ENCODE peak calls at places on chromosomes 2 and 18, in five cellular contexts. One of them, this sample, is unnamed.

GRCh38 chr18:61334491-61334850 is 1.2 kb downstream of the CDH20 start:
- DNase-seq in astrocyte: no peak
- DNase-seq in mammary epithelial cell: no peak
- DNase-seq in esophagus squamous epithelium: no peak
- DNase-seq in fibroblast of lung: peak; percentile 3
- DNase-seq in this sample: no peak

GRCh38 chr2:109226128-109226527 is 97.1 kb downstream of the SH3RF3 start:
- DNase-seq in esophagus squamous epithelium: no peak
- DNase-seq in astrocyte: no peak
- DNase-seq in mammary epithelial cell: no peak
- DNase-seq in fibroblast of lung: peak; percentile 54
- DNase-seq in this sample: no peak

GRCh38 chr2:95514728-95515127 is 30.2 kb upstream of the TRIM43B start:
- DNase-seq in mammary epithelial cell: no peak
- DNase-seq in astrocyte: no peak
- DNase-seq in esophagus squamous epithelium: no peak
- DNase-seq in fibroblast of lung: no peak
- DNase-seq in this sample: no peak

GRCh38 chr2:96952016-96952750 is 34.2 kb downstream of the FAM178B start:
- DNase-seq in esophagus squamous epithelium: no peak
- DNase-seq in mammary epithelial cell: no peak
- DNase-seq in astrocyte: no peak
- DNase-seq in fibroblast of lung: no peak
- DNase-seq in this sample: no peak

GRCh38 chr2:141611981-141612380 is 518.8 kb downstream of the LRP1B start:
- DNase-seq in esophagus squamous epithelium: no peak
- DNase-seq in astrocyte: peak; percentile 43
- DNase-seq in fibroblast of lung: peak; percentile 48
- DNase-seq in mammary epithelial cell: peak; percentile 33
- DNase-seq in this sample: no peak

GRCh38 chr2:232885264-232885961 is 15.3 kb downstream of the SNORC start:
- DNase-seq in esophagus squamous epithelium: no peak
- DNase-seq in mammary epithelial cell: no peak
- DNase-seq in astrocyte: no peak
- DNase-seq in fibroblast of lung: no peak
- DNase-seq in this sample: no peak

GRCh38 chr2:241860184-241861078 is 1.7 kb upstream of the PDCD1 start:
- DNase-seq in esophagus squamous epithelium: no peak
- DNase-seq in fibroblast of lung: no peak
- DNase-seq in mammary epithelial cell: no peak
- DNase-seq in astrocyte: no peak
- DNase-seq in this sample: no peak

GRCh38 chr2:110125292-110125691 is 9.7 kb upstream of the MALL start:
- DNase-seq in mammary epithelial cell: peak; percentile 36
- DNase-seq in astrocyte: peak; percentile 82
- DNase-seq in fibroblast of lung: no peak
- DNase-seq in esophagus squamous epithelium: no peak
- DNase-seq in this sample: no peak

GRCh38 chr2:159879061-159879604 is 81.1 kb upstream of the CD302 start:
- DNase-seq in esophagus squamous epithelium: no peak
- DNase-seq in fibroblast of lung: peak; percentile 73
- DNase-seq in mammary epithelial cell: peak; percentile 32
- DNase-seq in astrocyte: peak; percentile 66
- DNase-seq in this sample: no peak

GRCh38 chr2:123894167-123894566 is 130.9 kb upstream of the CNTNAP5 start:
- DNase-seq in fibroblast of lung: no peak
- DNase-seq in astrocyte: no peak
- DNase-seq in esophagus squamous epithelium: no peak
- DNase-seq in mammary epithelial cell: no peak
- DNase-seq in this sample: no peak

GRCh38 chr2:68031546-68032160 is 31.2 kb downstream of the C1D start:
- DNase-seq in mammary epithelial cell: peak; percentile 48
- DNase-seq in astrocyte: peak; percentile 35
- DNase-seq in fibroblast of lung: peak; percentile 78
- DNase-seq in esophagus squamous epithelium: no peak
- DNase-seq in this sample: peak; percentile 54

GRCh38 chr2:3313845-3314375 is 63.7 kb downstream of the EIPR1 start:
- DNase-seq in astrocyte: no peak
- DNase-seq in esophagus squamous epithelium: no peak
- DNase-seq in mammary epithelial cell: no peak
- DNase-seq in fibroblast of lung: peak; percentile 33
- DNase-seq in this sample: no peak

GRCh38 chr2:20542761-20543578 is 96.1 kb downstream of the RHOB start:
- DNase-seq in esophagus squamous epithelium: no peak
- DNase-seq in mammary epithelial cell: no peak
- DNase-seq in fibroblast of lung: peak; percentile 42
- DNase-seq in astrocyte: no peak
- DNase-seq in this sample: no peak

GRCh38 chr2:235614176-235614860 is 120.5 kb downstream of the AGAP1 start:
- DNase-seq in astrocyte: no peak
- DNase-seq in esophagus squamous epithelium: no peak
- DNase-seq in fibroblast of lung: no peak
- DNase-seq in mammary epithelial cell: no peak
- DNase-seq in this sample: no peak

GRCh38 chr2:149729575-149729974 is 142.0 kb upstream of the MMADHC start:
- DNase-seq in fibroblast of lung: no peak
- DNase-seq in mammary epithelial cell: no peak
- DNase-seq in astrocyte: no peak
- DNase-seq in esophagus squamous epithelium: no peak
- DNase-seq in this sample: no peak

GRCh38 chr2:216516730-216517350 is 18.2 kb downstream of the RPL37A start:
- DNase-seq in esophagus squamous epithelium: no peak
- DNase-seq in mammary epithelial cell: peak; percentile 37
- DNase-seq in fibroblast of lung: peak; percentile 75
- DNase-seq in astrocyte: peak; percentile 25
- DNase-seq in this sample: peak; percentile 25

GRCh38 chr2:130341562-130342019 is 1.1 kb upstream of the IMP4 start:
- DNase-seq in astrocyte: no peak
- DNase-seq in fibroblast of lung: no peak
- DNase-seq in mammary epithelial cell: no peak
- DNase-seq in esophagus squamous epithelium: no peak
- DNase-seq in this sample: peak; percentile 32

GRCh38 chr18:25321869-25322268 is 30.1 kb downstream of the ZNF521 start:
- DNase-seq in mammary epithelial cell: no peak
- DNase-seq in astrocyte: no peak
- DNase-seq in fibroblast of lung: no peak
- DNase-seq in esophagus squamous epithelium: no peak
- DNase-seq in this sample: no peak

GRCh38 chr2:105858868-105859693 is 114.4 kb downstream of the NCK2 start:
- DNase-seq in fibroblast of lung: no peak
- DNase-seq in mammary epithelial cell: no peak
- DNase-seq in esophagus squamous epithelium: no peak
- DNase-seq in astrocyte: no peak
- DNase-seq in this sample: no peak

GRCh38 chr2:105857076-105857740 is 112.5 kb downstream of the NCK2 start:
- DNase-seq in fibroblast of lung: no peak
- DNase-seq in esophagus squamous epithelium: no peak
- DNase-seq in astrocyte: no peak
- DNase-seq in mammary epithelial cell: peak; percentile 64
- DNase-seq in this sample: no peak

GRCh38 chr2:105854972-105855371 is 110.3 kb downstream of the NCK2 start:
- DNase-seq in esophagus squamous epithelium: no peak
- DNase-seq in mammary epithelial cell: no peak
- DNase-seq in astrocyte: no peak
- DNase-seq in fibroblast of lung: no peak
- DNase-seq in this sample: no peak

GRCh38 chr2:105859694-105859951 is 114.9 kb downstream of the NCK2 start:
- DNase-seq in fibroblast of lung: no peak
- DNase-seq in mammary epithelial cell: no peak
- DNase-seq in esophagus squamous epithelium: no peak
- DNase-seq in astrocyte: no peak
- DNase-seq in this sample: no peak

DNA sequence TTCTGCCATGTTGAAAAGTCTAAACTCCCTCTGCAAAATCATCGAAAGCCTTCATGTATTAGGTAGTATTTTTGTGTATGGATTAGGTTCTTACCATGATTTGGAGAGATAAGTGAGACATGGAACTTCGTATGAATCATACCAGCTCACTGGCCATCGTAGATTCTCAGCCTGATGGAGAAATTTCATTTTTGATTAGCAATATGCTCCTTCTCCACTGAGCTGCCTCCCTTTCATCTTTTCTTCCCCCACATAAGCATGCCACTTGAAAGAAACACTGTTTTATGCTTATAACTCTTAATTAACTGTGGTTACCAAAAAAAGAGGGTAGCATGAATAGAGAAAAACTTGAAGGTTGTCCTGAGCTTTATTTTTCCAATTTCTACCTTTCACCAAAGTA is 111.9 kb downstream of the NCK2 start:
- DNase-seq in esophagus squamous epithelium: no peak
- DNase-seq in astrocyte: no peak
- DNase-seq in fibroblast of lung: no peak
- DNase-seq in mammary epithelial cell: peak; percentile 52
- DNase-seq in this sample: no peak
- H3K4me3 ChIP-seq in esophagus squamous epithelium: peak overlapping the region; percentile 20
- H3K4me3 ChIP-seq in astrocyte: no peak overlapping the region
- H3K4me3 ChIP-seq in fibroblast of lung: peak overlapping the region; percentile 15
- H3K4me3 ChIP-seq in mammary epithelial cell: peak overlapping the region; percentile 56
- H3K4me3 ChIP-seq in this sample: no peak overlapping the region

GRCh38 chr18:79896746-79897145 is 54.7 kb downstream of the SLC66A2 start:
- DNase-seq in fibroblast of lung: no peak
- DNase-seq in astrocyte: no peak
- DNase-seq in mammary epithelial cell: no peak
- DNase-seq in esophagus squamous epithelium: no peak
- DNase-seq in this sample: no peak
- H3K9me3 ChIP-seq in fibroblast of lung: peaks cover 3% of the 10 kb centered on the region
- H3K9me3 ChIP-seq in astrocyte: peaks cover 43% of the 10 kb centered on the region
- H3K9me3 ChIP-seq in mammary epithelial cell: peaks cover 70% of the 10 kb centered on the region
- H3K9me3 ChIP-seq in esophagus squamous epithelium: peaks cover 92% of the 10 kb centered on the region
- H3K9me3 ChIP-seq in this sample: no peaks in the 10 kb centered on the region

DNA sequence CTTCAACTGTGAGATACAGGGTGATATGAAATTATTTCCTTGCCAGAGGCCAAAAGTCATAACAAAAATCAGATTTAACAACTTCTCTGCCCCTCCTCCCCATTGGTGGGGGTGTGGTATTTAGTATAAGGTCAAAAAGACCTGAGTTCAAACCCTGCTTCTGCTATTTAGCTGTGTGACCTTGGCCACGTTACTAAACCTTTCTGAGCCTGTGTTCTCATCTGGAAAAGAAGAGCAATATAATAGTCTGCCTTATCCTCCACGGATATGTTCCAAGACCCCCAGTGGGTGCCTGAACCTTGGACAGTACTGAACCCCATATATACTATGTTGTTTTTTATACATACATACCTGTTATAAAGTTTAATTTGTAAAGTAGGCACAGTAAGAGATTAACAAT is 3.7 kb downstream of the CDC42EP3 start:
- DNase-seq in mammary epithelial cell: no peak
- DNase-seq in fibroblast of lung: no peak
- DNase-seq in esophagus squamous epithelium: no peak
- DNase-seq in astrocyte: no peak
- DNase-seq in this sample: no peak
- H3K4me1 ChIP-seq in mammary epithelial cell: peaks cover 24% of the 10 kb centered on the region
- H3K4me1 ChIP-seq in fibroblast of lung: peaks cover 5% of the 10 kb centered on the region
- H3K4me1 ChIP-seq in esophagus squamous epithelium: no peaks in the 10 kb centered on the region
- H3K4me1 ChIP-seq in astrocyte: peaks cover 47% of the 10 kb centered on the region
- H3K4me1 ChIP-seq in this sample: peaks cover 22% of the 10 kb centered on the region

GRCh38 chr2:88549616-88550292 is 77.5 kb downstream of the EIF2AK3 start:
- DNase-seq in esophagus squamous epithelium: no peak
- DNase-seq in astrocyte: no peak
- DNase-seq in fibroblast of lung: no peak
- DNase-seq in mammary epithelial cell: no peak
- DNase-seq in this sample: peak; percentile 51
- H3K4me3 ChIP-seq in esophagus squamous epithelium: no peak overlapping the region
- H3K4me3 ChIP-seq in astrocyte: peak overlapping the region; percentile 34
- H3K4me3 ChIP-seq in fibroblast of lung: peak overlapping the region; percentile 22
- H3K4me3 ChIP-seq in mammary epithelial cell: no peak overlapping the region
- H3K4me3 ChIP-seq in this sample: no peak overlapping the region

DNA sequence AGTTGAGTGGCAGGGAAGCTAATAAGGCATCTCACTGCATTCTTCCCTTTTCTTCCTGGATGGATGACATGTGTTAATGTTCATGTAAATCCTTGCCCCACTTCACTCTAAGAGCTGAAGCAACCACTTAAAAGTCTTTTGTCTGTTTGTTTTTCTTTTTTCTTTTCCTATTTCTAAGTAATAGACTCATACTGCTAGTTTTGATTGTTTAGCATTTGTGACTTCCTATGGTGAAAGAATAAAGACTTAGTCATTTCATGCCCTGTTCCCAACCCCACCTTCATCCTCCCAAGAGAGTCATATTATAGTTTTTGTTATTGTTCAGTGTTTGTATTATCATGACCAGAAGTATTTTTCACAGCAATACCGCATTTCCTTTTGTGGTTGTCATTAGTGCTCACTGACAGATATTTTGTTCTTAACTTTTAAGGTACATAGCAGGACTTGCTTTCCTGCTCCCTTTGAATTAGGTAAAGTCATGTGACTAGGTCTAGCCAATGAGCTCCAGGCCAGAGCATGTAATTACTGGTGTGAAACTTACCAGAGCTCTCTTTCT is 18.1 kb upstream of the SPP2 start:
- DNase-seq in fibroblast of lung: peak; percentile 84
- DNase-seq in esophagus squamous epithelium: no peak
- DNase-seq in mammary epithelial cell: peak; percentile 87
- DNase-seq in astrocyte: peak; percentile 86
- DNase-seq in this sample: no peak
- H3K9me3 ChIP-seq in fibroblast of lung: no peaks in the 10 kb centered on the region
- H3K9me3 ChIP-seq in esophagus squamous epithelium: peaks cover 16% of the 10 kb centered on the region
- H3K9me3 ChIP-seq in mammary epithelial cell: no peaks in the 10 kb centered on the region
- H3K9me3 ChIP-seq in astrocyte: no peaks in the 10 kb centered on the region
- H3K9me3 ChIP-seq in this sample: peaks cover 5% of the 10 kb centered on the region

GRCh38 chr2:27959496-27959895 is 69.0 kb downstream of the BABAM2 start:
- DNase-seq in mammary epithelial cell: peak; percentile 38
- DNase-seq in fibroblast of lung: peak; percentile 55
- DNase-seq in esophagus squamous epithelium: no peak
- DNase-seq in astrocyte: peak; percentile 59
- DNase-seq in this sample: no peak

GRCh38 chr2:27954771-27955384 is 64.3 kb downstream of the BABAM2 start:
- DNase-seq in fibroblast of lung: peak; percentile 99
- DNase-seq in esophagus squamous epithelium: peak; percentile 2
- DNase-seq in mammary epithelial cell: peak; percentile 92
- DNase-seq in astrocyte: peak; percentile 100
- DNase-seq in this sample: no peak

GRCh38 chr2:27955762-27956161 is 65.2 kb downstream of the BABAM2 start:
- DNase-seq in mammary epithelial cell: peak; percentile 38
- DNase-seq in esophagus squamous epithelium: no peak
- DNase-seq in fibroblast of lung: no peak
- DNase-seq in astrocyte: no peak
- DNase-seq in this sample: no peak

GRCh38 chr2:27958711-27959378 is 68.3 kb downstream of the BABAM2 start:
- DNase-seq in mammary epithelial cell: peak; percentile 35
- DNase-seq in astrocyte: no peak
- DNase-seq in esophagus squamous epithelium: no peak
- DNase-seq in fibroblast of lung: no peak
- DNase-seq in this sample: no peak

DNA sequence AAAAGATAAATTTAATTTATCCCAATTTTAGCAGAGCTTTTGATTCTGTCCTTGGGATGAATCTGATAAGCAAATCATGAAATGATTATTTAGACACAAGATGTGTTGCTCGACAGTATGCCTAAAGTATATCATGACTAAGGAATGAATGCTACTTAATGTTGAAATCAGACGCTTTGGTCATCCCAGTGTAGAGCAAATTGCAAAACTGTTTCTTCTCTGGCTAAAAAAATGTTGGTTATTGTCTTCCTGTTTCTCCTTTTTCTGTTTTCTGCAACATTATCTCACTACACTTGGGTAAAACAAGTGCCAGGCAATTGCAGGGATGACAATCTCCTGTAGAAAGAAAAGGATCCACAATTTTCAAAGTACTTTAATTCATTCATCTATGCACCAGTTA is 66.4 kb downstream of the BABAM2 start:
- DNase-seq in fibroblast of lung: peak; percentile 78
- DNase-seq in mammary epithelial cell: peak; percentile 55
- DNase-seq in esophagus squamous epithelium: no peak
- DNase-seq in astrocyte: peak; percentile 57
- DNase-seq in this sample: no peak
- H3K4me1 ChIP-seq in fibroblast of lung: peaks cover 60% of the 10 kb centered on the region
- H3K4me1 ChIP-seq in mammary epithelial cell: peaks cover 79% of the 10 kb centered on the region
- H3K4me1 ChIP-seq in esophagus squamous epithelium: peaks cover 16% of the 10 kb centered on the region
- H3K4me1 ChIP-seq in astrocyte: peaks cover 49% of the 10 kb centered on the region
- H3K4me1 ChIP-seq in this sample: peaks cover 15% of the 10 kb centered on the region